ENCODE peak calls at places on chromosome 2, in six cellular contexts. One of them, this sample, is unnamed. For H3K36me3, the result is how much of the 10 kb centered on the place peaks cover.

GRCh38 chr2:13638181-13638580 is 921.4 kb downstream of the TRIB2 start:
- DNase-seq in body of pancreas: no peak
- DNase-seq in CD4-positive, CD25-positive, alpha-beta regulatory T cell: no peak
- DNase-seq in tibial artery: no peak
- DNase-seq in upper lobe of right lung: no peak
- DNase-seq in GM23338: no peak
- DNase-seq in this sample: no peak

GRCh38 chr2:180553094-180553715 is 427.2 kb upstream of the UBE2E3 start:
- DNase-seq in upper lobe of right lung: no peak
- DNase-seq in body of pancreas: no peak
- DNase-seq in tibial artery: no peak
- DNase-seq in CD4-positive, CD25-positive, alpha-beta regulatory T cell: no peak
- DNase-seq in GM23338: no peak
- DNase-seq in this sample: no peak

GRCh38 chr2:204213588-204213987 is 277.0 kb downstream of the ICOS start:
- DNase-seq in upper lobe of right lung: no peak
- DNase-seq in tibial artery: no peak
- DNase-seq in CD4-positive, CD25-positive, alpha-beta regulatory T cell: no peak
- DNase-seq in body of pancreas: no peak
- DNase-seq in GM23338: no peak
- DNase-seq in this sample: no peak

GRCh38 chr2:143960177-143960576 is 559.7 kb downstream of the ZEB2 start:
- DNase-seq in body of pancreas: no peak
- DNase-seq in tibial artery: no peak
- DNase-seq in GM23338: no peak
- DNase-seq in CD4-positive, CD25-positive, alpha-beta regulatory T cell: no peak
- DNase-seq in upper lobe of right lung: no peak
- DNase-seq in this sample: no peak

GRCh38 chr2:37615808-37616673 is 55.4 kb downstream of the CDC42EP3 start:
- DNase-seq in upper lobe of right lung: peak
- DNase-seq in CD4-positive, CD25-positive, alpha-beta regulatory T cell: peak
- DNase-seq in GM23338: no peak
- DNase-seq in body of pancreas: no peak
- DNase-seq in tibial artery: peak
- DNase-seq in this sample: peak

GRCh38 chr2:73832905-73833304 is 4.1 kb downstream of the STAMBP start:
- DNase-seq in body of pancreas: no peak
- DNase-seq in GM23338: no peak
- DNase-seq in upper lobe of right lung: no peak
- DNase-seq in CD4-positive, CD25-positive, alpha-beta regulatory T cell: no peak
- DNase-seq in tibial artery: no peak
- DNase-seq in this sample: no peak

GRCh38 chr2:121944072-121944829 is 188.8 kb downstream of the TSN start:
- DNase-seq in tibial artery: no peak
- DNase-seq in CD4-positive, CD25-positive, alpha-beta regulatory T cell: no peak
- DNase-seq in body of pancreas: no peak
- DNase-seq in upper lobe of right lung: no peak
- DNase-seq in GM23338: no peak
- DNase-seq in this sample: no peak

GRCh38 chr2:177056540-177056939 is 156.1 kb upstream of the HNRNPA3 start:
- DNase-seq in GM23338: peak
- DNase-seq in upper lobe of right lung: no peak
- DNase-seq in tibial artery: no peak
- DNase-seq in CD4-positive, CD25-positive, alpha-beta regulatory T cell: no peak
- DNase-seq in body of pancreas: no peak
- DNase-seq in this sample: no peak

GRCh38 chr2:173555833-173556232 is 201.2 kb downstream of the CDCA7 start:
- DNase-seq in upper lobe of right lung: no peak
- DNase-seq in CD4-positive, CD25-positive, alpha-beta regulatory T cell: no peak
- DNase-seq in GM23338: no peak
- DNase-seq in body of pancreas: no peak
- DNase-seq in tibial artery: no peak
- DNase-seq in this sample: no peak

GRCh38 chr2:144513388-144514100 is 6.4 kb downstream of the ZEB2 start:
- DNase-seq in body of pancreas: no peak
- DNase-seq in GM23338: peak
- DNase-seq in CD4-positive, CD25-positive, alpha-beta regulatory T cell: no peak
- DNase-seq in tibial artery: peak
- DNase-seq in upper lobe of right lung: no peak
- DNase-seq in this sample: no peak

GRCh38 chr2:12577567-12577966 is 139.2 kb upstream of the TRIB2 start:
- DNase-seq in body of pancreas: no peak
- DNase-seq in CD4-positive, CD25-positive, alpha-beta regulatory T cell: no peak
- DNase-seq in upper lobe of right lung: no peak
- DNase-seq in GM23338: no peak
- DNase-seq in tibial artery: no peak
- DNase-seq in this sample: no peak

GRCh38 chr2:10993001-10993481 is 81.3 kb downstream of the KCNF1 start:
- DNase-seq in body of pancreas: no peak
- DNase-seq in GM23338: peak
- DNase-seq in upper lobe of right lung: peak
- DNase-seq in tibial artery: no peak
- DNase-seq in CD4-positive, CD25-positive, alpha-beta regulatory T cell: no peak
- DNase-seq in this sample: no peak

GRCh38 chr2:365367-366275 is 77.7 kb upstream of the ALKAL2 start:
- DNase-seq in GM23338: no peak
- DNase-seq in upper lobe of right lung: no peak
- DNase-seq in tibial artery: no peak
- DNase-seq in CD4-positive, CD25-positive, alpha-beta regulatory T cell: no peak
- DNase-seq in body of pancreas: no peak
- DNase-seq in this sample: no peak

GRCh38 chr2:135245055-135245454 is 193.0 kb downstream of the RAB3GAP1 start:
- DNase-seq in tibial artery: no peak
- DNase-seq in body of pancreas: no peak
- DNase-seq in upper lobe of right lung: no peak
- DNase-seq in GM23338: peak
- DNase-seq in CD4-positive, CD25-positive, alpha-beta regulatory T cell: peak
- DNase-seq in this sample: no peak

GRCh38 chr2:203869207-203869606 is 1.6 kb downstream of the CTLA4 start:
- DNase-seq in tibial artery: no peak
- DNase-seq in GM23338: no peak
- DNase-seq in CD4-positive, CD25-positive, alpha-beta regulatory T cell: peak
- DNase-seq in upper lobe of right lung: no peak
- DNase-seq in body of pancreas: no peak
- DNase-seq in this sample: no peak

GRCh38 chr2:219969508-219969907 is 342.1 kb downstream of the SLC4A3 start:
- DNase-seq in CD4-positive, CD25-positive, alpha-beta regulatory T cell: no peak
- DNase-seq in GM23338: no peak
- DNase-seq in body of pancreas: no peak
- DNase-seq in upper lobe of right lung: no peak
- DNase-seq in tibial artery: no peak
- DNase-seq in this sample: no peak

GRCh38 chr2:69997296-69998184 is 36.1 kb upstream of the ASPRV1 start:
- DNase-seq in GM23338: peak
- DNase-seq in body of pancreas: no peak
- DNase-seq in CD4-positive, CD25-positive, alpha-beta regulatory T cell: no peak
- DNase-seq in upper lobe of right lung: no peak
- DNase-seq in tibial artery: no peak
- DNase-seq in this sample: peak

GRCh38 chr2:71223767-71224333 is 3.1 kb downstream of the PAIP2B start:
- DNase-seq in GM23338: peak
- DNase-seq in CD4-positive, CD25-positive, alpha-beta regulatory T cell: no peak
- DNase-seq in upper lobe of right lung: no peak
- DNase-seq in body of pancreas: peak
- DNase-seq in tibial artery: no peak
- DNase-seq in this sample: peak

GRCh38 chr2:32108111-32108510 is 44.8 kb downstream of the SPAST start:
- DNase-seq in upper lobe of right lung: no peak
- DNase-seq in body of pancreas: no peak
- DNase-seq in CD4-positive, CD25-positive, alpha-beta regulatory T cell: no peak
- DNase-seq in GM23338: no peak
- DNase-seq in tibial artery: no peak
- DNase-seq in this sample: no peak

GRCh38 chr2:53787911-53788289 is 1.1 kb downstream of the ERLEC1 start:
- DNase-seq in upper lobe of right lung: no peak
- DNase-seq in tibial artery: no peak
- DNase-seq in GM23338: no peak
- DNase-seq in body of pancreas: no peak
- DNase-seq in CD4-positive, CD25-positive, alpha-beta regulatory T cell: no peak
- DNase-seq in this sample: no peak

GRCh38 chr2:133952896-133953295 is 301.0 kb upstream of the MGAT5 start:
- DNase-seq in upper lobe of right lung: no peak
- DNase-seq in body of pancreas: no peak
- DNase-seq in CD4-positive, CD25-positive, alpha-beta regulatory T cell: no peak
- DNase-seq in GM23338: no peak
- DNase-seq in tibial artery: no peak
- DNase-seq in this sample: no peak
- H3K27ac ChIP-seq in upper lobe of right lung: no peak
- H3K27ac ChIP-seq in body of pancreas: no peak
- H3K27ac ChIP-seq in CD4-positive, CD25-positive, alpha-beta regulatory T cell: no peak
- H3K27ac ChIP-seq in GM23338: no peak
- H3K27ac ChIP-seq in tibial artery: no peak
- H3K27ac ChIP-seq in this sample: no peak

GRCh38 chr2:150479075-150479915 is 8.2 kb downstream of the RND3 start:
- DNase-seq in upper lobe of right lung: no peak
- DNase-seq in CD4-positive, CD25-positive, alpha-beta regulatory T cell: no peak
- DNase-seq in tibial artery: no peak
- DNase-seq in GM23338: no peak
- DNase-seq in body of pancreas: no peak
- DNase-seq in this sample: no peak

GRCh38 chr2:150480971-150481830 is 6.3 kb downstream of the RND3 start:
- DNase-seq in CD4-positive, CD25-positive, alpha-beta regulatory T cell: no peak
- DNase-seq in upper lobe of right lung: no peak
- DNase-seq in tibial artery: no peak
- DNase-seq in GM23338: no peak
- DNase-seq in body of pancreas: no peak
- DNase-seq in this sample: no peak

GRCh38 chr2:150478206-150478974 is 9.1 kb downstream of the RND3 start:
- DNase-seq in upper lobe of right lung: no peak
- DNase-seq in body of pancreas: no peak
- DNase-seq in GM23338: peak
- DNase-seq in CD4-positive, CD25-positive, alpha-beta regulatory T cell: no peak
- DNase-seq in tibial artery: no peak
- DNase-seq in this sample: no peak

GRCh38 chr2:150482111-150482510 is 5.4 kb downstream of the RND3 start:
- DNase-seq in CD4-positive, CD25-positive, alpha-beta regulatory T cell: no peak
- DNase-seq in upper lobe of right lung: no peak
- DNase-seq in tibial artery: no peak
- DNase-seq in body of pancreas: no peak
- DNase-seq in GM23338: no peak
- DNase-seq in this sample: no peak

DNA sequence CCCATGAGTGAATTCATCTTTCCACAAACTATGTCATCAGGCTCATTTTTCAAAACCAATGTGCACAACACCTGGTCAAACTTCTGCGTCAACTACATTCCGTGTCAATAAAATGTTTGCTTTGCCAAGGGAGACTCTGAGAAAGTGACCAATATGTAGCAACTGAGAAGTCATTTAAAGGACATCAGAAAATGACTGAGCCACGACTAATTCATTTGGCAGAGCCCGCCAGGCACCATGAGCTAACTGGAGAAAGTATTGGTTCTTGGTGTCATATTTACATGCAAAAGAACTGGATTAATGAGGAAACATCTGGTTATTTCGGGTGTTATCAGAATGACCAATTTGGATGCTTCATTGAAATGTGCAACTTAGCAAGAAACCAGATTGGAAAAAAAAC is 7.2 kb downstream of the RND3 start:
- DNase-seq in CD4-positive, CD25-positive, alpha-beta regulatory T cell: no peak
- DNase-seq in body of pancreas: peak
- DNase-seq in GM23338: no peak
- DNase-seq in upper lobe of right lung: no peak
- DNase-seq in tibial artery: no peak
- DNase-seq in this sample: no peak
- H3K4me3 ChIP-seq in CD4-positive, CD25-positive, alpha-beta regulatory T cell: no peak
- H3K4me3 ChIP-seq in body of pancreas: no peak
- H3K4me3 ChIP-seq in GM23338: peak
- H3K4me3 ChIP-seq in upper lobe of right lung: no peak
- H3K4me3 ChIP-seq in tibial artery: no peak
- H3K4me3 ChIP-seq in this sample: no peak

DNA sequence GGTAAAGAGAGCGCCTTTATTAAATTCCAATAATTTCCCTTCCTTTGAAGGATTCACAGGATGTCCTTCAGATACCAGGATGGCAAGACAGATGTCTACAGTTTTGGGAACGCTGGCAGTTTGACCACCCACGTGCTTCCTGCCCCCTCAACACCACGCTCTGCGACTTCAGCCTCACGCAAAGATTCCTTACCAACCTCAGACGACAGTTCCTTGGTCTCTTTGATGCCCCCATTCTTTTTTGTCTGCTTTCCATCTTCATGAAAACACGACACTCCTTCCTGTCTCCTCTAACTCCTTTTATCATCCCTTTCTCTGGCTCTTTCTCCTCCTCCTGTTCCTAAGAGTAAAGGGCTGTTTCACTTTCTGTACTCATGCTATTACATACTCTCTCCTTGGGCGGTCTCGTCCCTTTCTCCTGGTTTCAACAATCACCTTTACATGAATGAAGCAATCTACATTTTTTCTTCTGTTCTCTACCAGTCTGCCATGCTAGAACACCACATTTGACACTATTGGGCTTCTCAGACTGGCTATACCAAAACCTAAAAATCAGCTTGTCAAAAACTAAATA is 189.9 kb upstream of the PGAP1 start:
- DNase-seq in CD4-positive, CD25-positive, alpha-beta regulatory T cell: no peak
- DNase-seq in GM23338: no peak
- DNase-seq in upper lobe of right lung: no peak
- DNase-seq in body of pancreas: no peak
- DNase-seq in tibial artery: no peak
- DNase-seq in this sample: no peak
- H3K36me3 ChIP-seq in CD4-positive, CD25-positive, alpha-beta regulatory T cell: under half
- H3K36me3 ChIP-seq in GM23338: under half
- H3K36me3 ChIP-seq in upper lobe of right lung: under half
- H3K36me3 ChIP-seq in body of pancreas: under half
- H3K36me3 ChIP-seq in tibial artery: under half
- H3K36me3 ChIP-seq in this sample: under half

GRCh38 chr2:43537137-43537536 is 58.7 kb downstream of the THADA start:
- DNase-seq in body of pancreas: no peak
- DNase-seq in upper lobe of right lung: no peak
- DNase-seq in tibial artery: no peak
- DNase-seq in GM23338: no peak
- DNase-seq in CD4-positive, CD25-positive, alpha-beta regulatory T cell: peak
- DNase-seq in this sample: no peak

GRCh38 chr2:43538034-43538670 is 57.7 kb downstream of the THADA start:
- DNase-seq in body of pancreas: no peak
- DNase-seq in GM23338: no peak
- DNase-seq in CD4-positive, CD25-positive, alpha-beta regulatory T cell: no peak
- DNase-seq in tibial artery: no peak
- DNase-seq in upper lobe of right lung: no peak
- DNase-seq in this sample: no peak

GRCh38 chr2:43539991-43540860 is 55.6 kb downstream of the THADA start:
- DNase-seq in tibial artery: peak
- DNase-seq in upper lobe of right lung: no peak
- DNase-seq in CD4-positive, CD25-positive, alpha-beta regulatory T cell: no peak
- DNase-seq in GM23338: no peak
- DNase-seq in body of pancreas: peak
- DNase-seq in this sample: peak

GRCh38 chr2:43541165-43541564 is 54.7 kb downstream of the THADA start:
- DNase-seq in body of pancreas: no peak
- DNase-seq in tibial artery: no peak
- DNase-seq in upper lobe of right lung: no peak
- DNase-seq in CD4-positive, CD25-positive, alpha-beta regulatory T cell: no peak
- DNase-seq in GM23338: no peak
- DNase-seq in this sample: no peak

GRCh38 chr2:43539436-43539835 is 56.4 kb downstream of the THADA start:
- DNase-seq in tibial artery: no peak
- DNase-seq in upper lobe of right lung: no peak
- DNase-seq in body of pancreas: no peak
- DNase-seq in GM23338: no peak
- DNase-seq in CD4-positive, CD25-positive, alpha-beta regulatory T cell: no peak
- DNase-seq in this sample: no peak
- H3K27ac ChIP-seq in tibial artery: peak
- H3K27ac ChIP-seq in upper lobe of right lung: peak
- H3K27ac ChIP-seq in body of pancreas: peak
- H3K27ac ChIP-seq in GM23338: no peak
- H3K27ac ChIP-seq in CD4-positive, CD25-positive, alpha-beta regulatory T cell: no peak
- H3K27ac ChIP-seq in this sample: peak